ENCODE peak calls at places on chromosome 13, in nine cellular contexts. T, W, H, G, M, J, F, B and R are unnamed samples.
A peak's percentile ranks its signal among the peaks of the same experiment; 100 is the strongest.

GRCh38 chr13:75324413-75324940 is 157.5 kb downstream of the TBC1D4 start:
- DNase-seq in T (no peak), W (no peak), H (no peak), G (no peak), M (no peak), J (no peak), F (no peak), B (no peak), R (no peak)

GRCh38 chr13:66237411-66238062 is 992.6 kb downstream of the PCDH9 start:
- DNase-seq in T (no peak), W (no peak), H (no peak), G (no peak), M (no peak), J (no peak), F (no peak), B (no peak), R (no peak)

GRCh38 chr13:94390881-94391280 is 88.6 kb downstream of the DCT start:
- DNase-seq in T (no peak), W (no peak), H (no peak), G (no peak), M (no peak), J (no peak), F (no peak), B (no peak), R (no peak)

GRCh38 chr13:51856998-51857397 is 4.8 kb upstream of the CCDC70 start:
- DNase-seq in T (peak; percentile 7), W (no peak), H (no peak), G (no peak), M (no peak), J (no peak), F (no peak), B (no peak), R (no peak)

GRCh38 chr13:79992111-79992510 is 348.8 kb downstream of the SPRY2 start:
- DNase-seq in T (no peak), W (no peak), H (no peak), G (no peak), M (no peak), J (no peak), F (no peak), B (no peak), R (no peak)

GRCh38 chr13:25109341-25109740 is 13.4 kb downstream of the PABPC3 start:
- DNase-seq in T (no peak), W (no peak), H (no peak), G (no peak), M (no peak), J (no peak), F (no peak), B (no peak), R (no peak)

GRCh38 chr13:24763596-24764275 is at the start of gene RNF17:
- DNase-seq in T (no peak), W (no peak), H (no peak), G (no peak), M (no peak), J (no peak), F (no peak), B (no peak), R (no peak)

GRCh38 chr13:78022164-78022877 is 103.7 kb upstream of the EDNRB start:
- DNase-seq in T (peak; percentile 59), W (no peak), H (no peak), G (peak; percentile 10), M (no peak), J (no peak), F (peak; percentile 70), B (peak; percentile 31), R (no peak)

GRCh38 chr13:110590577-110590976 is 24.8 kb upstream of the NAXD start:
- DNase-seq in T (no peak), W (no peak), H (no peak), G (no peak), M (peak; percentile 93), J (no peak), F (no peak), B (no peak), R (no peak)

GRCh38 chr13:40792284-40793051 is 3.1 kb downstream of the SLC25A15 start:
- DNase-seq in T (no peak), W (no peak), H (no peak), G (no peak), M (no peak), J (no peak), F (no peak), B (no peak), R (no peak)

GRCh38 chr13:66553391-66553790 is 676.7 kb downstream of the PCDH9 start:
- DNase-seq in T (no peak), W (no peak), H (no peak), G (no peak), M (no peak), J (no peak), F (no peak), B (no peak), R (no peak)

GRCh38 chr13:71290963-71291937 is 575.8 kb downstream of the DACH1 start:
- DNase-seq in T (peak; percentile 71), W (no peak), H (no peak), G (no peak), M (peak; percentile 19), J (no peak), F (peak; percentile 11), B (peak; percentile 25), R (no peak)

GRCh38 chr13:38979891-38980627 is 10.6 kb downstream of the STOML3 start:
- DNase-seq in T (no peak), W (peak; percentile 6), H (peak; percentile 58), G (no peak), M (no peak), J (peak; percentile 58), F (no peak), B (no peak), R (no peak)

GRCh38 chr13:21225841-21226581 is 49.6 kb downstream of the MRPL57 start:
- DNase-seq in T (no peak), W (no peak), H (no peak), G (no peak), M (no peak), J (no peak), F (no peak), B (no peak), R (no peak)

GRCh38 chr13:110610955-110611595 is 4.3 kb upstream of the NAXD start:
- DNase-seq in T (peak; percentile 23), W (no peak), H (no peak), G (no peak), M (no peak), J (no peak), F (no peak), B (no peak), R (no peak)

GRCh38 chr13:113317031-113317430 is 20.0 kb downstream of the LAMP1 start:
- DNase-seq in T (no peak), W (no peak), H (peak; percentile 37), G (no peak), M (no peak), J (no peak), F (no peak), B (no peak), R (no peak)

GRCh38 chr13:113862766-113863510 is 938 bp downstream of the GAS6 start:
- DNase-seq in T (no peak), W (no peak), H (peak; percentile 70), G (no peak), M (peak; percentile 52), J (peak; percentile 68), F (no peak), B (no peak), R (peak; percentile 82)

GRCh38 chr13:69857188-69857821 is 250.3 kb upstream of the ATXN8OS start:
- DNase-seq in T (peak; percentile 66), W (no peak), H (no peak), G (no peak), M (no peak), J (no peak), F (no peak), B (no peak), R (no peak)

GRCh38 chr13:43057653-43058317 is 34.4 kb downstream of the DNAJC15 start:
- DNase-seq in T (no peak), W (no peak), H (no peak), G (no peak), M (peak; percentile 15), J (no peak), F (peak; percentile 81), B (peak; percentile 30), R (no peak)

GRCh38 chr13:114015111-114015551 is 41.3 kb upstream of the C13orf46 start:
- DNase-seq in T (no peak), W (no peak), H (no peak), G (no peak), M (no peak), J (no peak), F (no peak), B (no peak), R (no peak)

GRCh38 chr13:101455863-101456262 is 3.4 kb downstream of the ITGBL1 start:
- DNase-seq in T (peak; percentile 90), W (no peak), H (no peak), G (no peak), M (peak; percentile 37), J (no peak), F (peak; percentile 85), B (no peak), R (no peak)
- H3K27ac ChIP-seq in T (peak overlapping the region; percentile 99), W (no peak overlapping the region), H (no peak overlapping the region), G (peak overlapping the region; percentile 90), M (peak overlapping the region; percentile 98), J (no peak overlapping the region), F (peak overlapping the region; percentile 74), B (no peak overlapping the region), R (peak overlapping the region; percentile 84)

DNA sequence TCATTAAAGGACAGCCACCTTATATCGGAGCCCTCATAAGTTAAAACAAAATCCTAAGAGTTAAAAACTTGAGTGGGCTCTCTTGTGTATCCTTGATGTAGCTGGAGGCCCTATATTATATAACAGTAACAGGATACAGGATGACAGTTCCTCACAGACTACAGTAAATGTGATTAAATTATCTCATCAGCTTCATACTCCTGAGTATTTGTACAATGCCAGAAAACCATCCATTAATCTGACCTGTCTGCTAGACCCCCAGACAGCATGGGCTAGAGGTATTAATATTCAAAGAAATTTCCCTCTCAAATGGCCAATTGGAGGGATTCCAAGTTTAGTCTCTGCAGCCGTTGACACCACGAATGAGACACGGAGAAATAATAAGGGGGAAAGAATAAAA is 155.7 kb upstream of the KLF12 start:
- DNase-seq in T (no peak), W (no peak), H (no peak), G (no peak), M (no peak), J (no peak), F (no peak), B (no peak), R (no peak)
- H3K4me3 ChIP-seq in T (no peak overlapping the region), W (peak overlapping the region; percentile 35), H (peak overlapping the region; percentile 43), G (no peak overlapping the region), M (no peak overlapping the region), J (peak overlapping the region; percentile 52), F (no peak overlapping the region), B (no peak overlapping the region), R (peak overlapping the region; percentile 31)

GRCh38 chr13:35953537-35954206 is 177.5 kb downstream of the DCLK1 start:
- DNase-seq in T (peak; percentile 76), W (peak; percentile 82), H (peak; percentile 88), G (no peak), M (peak; percentile 12), J (peak; percentile 73), F (peak; percentile 89), B (no peak), R (peak; percentile 86)
- TF ChIP-seq CTCF in T (peak; percentile 80), W (peak; percentile 87), H (peak; percentile 49), G (peak; percentile 10), M (peak; percentile 77), J (peak; percentile 77), F (peak; percentile 82), B (no peak), R (peak; percentile 62)

DNA sequence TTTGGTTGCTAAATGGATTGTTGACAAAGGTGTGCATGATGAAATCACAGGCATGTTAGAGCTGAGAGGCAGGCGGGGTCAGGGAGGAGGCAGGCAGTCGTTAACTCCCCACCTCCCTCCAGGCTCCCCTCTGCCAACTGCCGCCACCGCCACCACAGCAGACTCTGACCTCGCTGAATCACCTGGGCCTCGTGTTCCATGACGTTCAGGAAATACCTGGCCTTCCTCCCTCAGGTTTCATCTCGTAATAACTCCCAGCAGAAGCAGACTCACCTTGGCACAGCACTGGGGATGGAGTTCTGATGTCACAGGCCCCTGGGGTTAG is 198.5 kb downstream of the KATNAL1 start:
- DNase-seq in T (peak; percentile 47), W (no peak), H (no peak), G (no peak), M (peak; percentile 84), J (no peak), F (no peak), B (no peak), R (no peak)
- H3K27ac ChIP-seq in T (no peak overlapping the region), W (no peak overlapping the region), H (no peak overlapping the region), G (no peak overlapping the region), M (peak overlapping the region; percentile 77), J (no peak overlapping the region), F (no peak overlapping the region), B (no peak overlapping the region), R (no peak overlapping the region)